ENCODE peak calls at places on chromosomes 6 and 20, in six cellular contexts. C is right cardiac atrium, E is breast epithelium, N is body of pancreas, J is stomach, U is GM12878. R is an unnamed sample.

GRCh38 chr6:17202526-17202925 is 78.6 kb upstream of the RBM24 start:
- DNase-seq in N (no peak), E (no peak), J (no peak), C (no peak), U (no peak), R (no peak)

GRCh38 chr6:169830876-169831275 is 79.5 kb downstream of the ERMARD start:
- DNase-seq in C (no peak), J (no peak), N (no peak), U (no peak), E (no peak), R (no peak)

GRCh38 chr6:20325641-20326421 is 75.8 kb upstream of the E2F3 start:
- DNase-seq in N (no peak), U (no peak), J (no peak), C (no peak), E (no peak), R (no peak)

GRCh38 chr6:64553414-64553813 is 917.8 kb downstream of the PHF3 start:
- DNase-seq in N (no peak), E (no peak), J (no peak), U (no peak), C (no peak), R (no peak)

GRCh38 chr20:13816757-13817156 is 31.9 kb downstream of the NDUFAF5 start:
- DNase-seq in J (no peak), E (no peak), N (no peak), U (no peak), C (no peak), R (no peak)

GRCh38 chr6:39980839-39981580 is 46.7 kb upstream of the MOCS1 start:
- DNase-seq in C (no peak), E (peak; percentile 20), N (peak; percentile 55), J (no peak), U (no peak), R (no peak)

GRCh38 chr6:75381878-75382633 is 97.5 kb upstream of the TMEM30A start:
- DNase-seq in E (no peak), C (no peak), U (no peak), J (no peak), N (no peak), R (no peak)

GRCh38 chr6:18121580-18122127 is 823 bp downstream of the NHLRC1 start:
- DNase-seq in U (no peak), C (peak; percentile 26), J (no peak), N (no peak), E (no peak), R (no peak)

GRCh38 chr6:168163096-168163731 is 84.2 kb upstream of the FRMD1 start:
- DNase-seq in C (no peak), E (no peak), J (peak; percentile 69), N (no peak), U (no peak), R (peak; percentile 56)

GRCh38 chr20:50211065-50211464 is 20.4 kb downstream of the CEBPB start:
- DNase-seq in C (no peak), N (no peak), E (no peak), U (no peak), J (no peak), R (no peak)

GRCh38 chr20:33733654-33734576 is 2.1 kb downstream of the ZNF341 start:
- DNase-seq in E (peak; percentile 48), C (no peak), U (peak; percentile 37), J (peak; percentile 32), N (peak; percentile 33), R (peak; percentile 57)

GRCh38 chr20:50794846-50795634 is at the start of gene BCAS4:
- DNase-seq in U (no peak), J (peak; percentile 84), N (peak; percentile 88), E (peak; percentile 70), C (peak; percentile 62), R (peak; percentile 70)

GRCh38 chr20:36821964-36822437 is 48.4 kb upstream of the DSN1 start:
- DNase-seq in J (peak; percentile 38), E (no peak), C (no peak), N (no peak), U (no peak), R (no peak)

GRCh38 chr6:16168858-16169257 is 40.0 kb downstream of the MYLIP start:
- DNase-seq in J (no peak), U (peak; percentile 32), E (no peak), N (no peak), C (no peak), R (no peak)

GRCh38 chr6:166904101-166904746 is 52.1 kb downstream of the RNASET2 start:
- DNase-seq in U (no peak), E (no peak), C (no peak), J (no peak), N (no peak), R (peak; percentile 40)

GRCh38 chr6:161128680-161129196 is 137.2 kb downstream of the MAP3K4 start:
- DNase-seq in J (no peak), N (no peak), E (no peak), C (no peak), U (no peak), R (no peak)

GRCh38 chr6:122289721-122290501 is 109.5 kb upstream of the HSF2 start:
- DNase-seq in N (no peak), C (no peak), J (no peak), E (no peak), U (no peak), R (no peak)

GRCh38 chr6:140393665-140394064 is 1019.2 kb upstream of the CITED2 start:
- DNase-seq in U (no peak), E (no peak), J (no peak), C (no peak), N (no peak), R (no peak)

GRCh38 chr20:50390685-50391443 is 119.3 kb upstream of the PTPN1 start:
- DNase-seq in E (no peak), U (no peak), J (peak; percentile 79), C (no peak), N (no peak), R (no peak)

GRCh38 chr6:43608310-43608763 is 20.7 kb downstream of the GTPBP2 start:
- DNase-seq in E (no peak), U (peak; percentile 17), J (peak; percentile 76), C (peak; percentile 64), N (peak; percentile 83), R (peak; percentile 73)

GRCh38 chr6:154319231-154319858 is 37.3 kb downstream of the IPCEF1 start:
- DNase-seq in C (no peak), U (no peak), J (no peak), E (no peak), N (no peak), R (no peak)

DNA sequence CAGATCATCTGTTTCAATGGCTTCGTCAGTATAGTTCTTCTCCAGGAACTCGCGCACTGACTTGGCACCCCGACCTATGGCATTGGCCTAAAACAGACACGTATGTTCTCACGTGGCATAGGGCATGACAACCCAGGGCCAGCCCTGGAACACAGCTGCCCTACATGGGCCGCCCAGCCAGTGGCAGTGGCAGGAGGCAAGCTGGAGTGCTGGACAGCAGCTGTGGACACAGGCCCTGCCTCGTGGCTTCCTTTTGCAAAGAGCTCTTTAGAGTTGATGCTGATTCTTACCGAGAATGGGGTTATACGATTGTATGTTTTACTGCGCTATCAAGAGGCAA is 5.0 kb downstream of the PSMA7 start:
- DNase-seq in N (no peak), C (no peak), U (no peak), E (no peak), J (no peak), R (no peak)
- H3K27ac ChIP-seq in N (no peak overlapping the region), C (no peak overlapping the region), U (no peak overlapping the region), E (no peak overlapping the region), J (no peak overlapping the region), R (no peak overlapping the region)

DNA sequence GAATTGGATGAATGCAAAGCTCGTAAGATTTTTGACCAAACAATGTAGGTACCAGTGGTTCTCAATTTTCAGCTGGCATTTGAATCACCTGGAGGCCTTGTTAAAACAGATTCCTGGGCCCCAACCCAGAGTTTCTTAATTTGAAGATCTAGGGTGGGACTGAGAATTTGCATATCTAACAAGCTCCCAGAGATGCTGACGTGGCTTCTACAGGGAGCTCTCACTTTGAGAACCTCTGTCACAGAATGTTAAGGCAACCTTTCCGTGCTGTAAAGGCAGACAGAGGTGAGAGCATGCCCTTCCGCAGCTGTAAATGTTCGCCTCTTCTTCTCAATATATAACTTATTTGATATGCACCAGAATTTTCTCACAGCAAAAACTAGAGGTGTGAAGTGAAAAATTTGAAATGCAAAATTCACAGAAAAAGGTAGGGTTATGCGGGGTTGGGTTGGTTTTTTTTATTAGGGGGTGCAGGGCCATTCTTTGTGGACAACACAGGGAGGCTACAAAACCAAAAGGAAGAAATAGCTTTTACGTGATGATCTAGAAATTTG is 69.4 kb downstream of the BMP2 start:
- DNase-seq in J (no peak), N (no peak), U (no peak), E (no peak), C (no peak), R (no peak)
- H3K4me1 ChIP-seq in J (no peaks in the 10 kb centered on the region), N (no peaks in the 10 kb centered on the region), U (no peaks in the 10 kb centered on the region), E (no peaks in the 10 kb centered on the region), C (no peaks in the 10 kb centered on the region), R (no peaks in the 10 kb centered on the region)

GRCh38 chr6:143052282-143052681 is 8.4 kb upstream of the AIG1 start:
- DNase-seq in C (no peak), N (no peak), U (no peak), J (no peak), E (no peak), R (no peak)
- H3K4me3 ChIP-seq in C (no peak overlapping the region), N (no peak overlapping the region), U (no peak overlapping the region), J (no peak overlapping the region), E (no peak overlapping the region), R (no peak overlapping the region)

GRCh38 chr6:129105035-129105434 is 222.1 kb downstream of the LAMA2 start:
- DNase-seq in U (no peak), C (peak; percentile 22), J (no peak), N (no peak), E (no peak), R (no peak)
- H3K27ac ChIP-seq in U (no peak overlapping the region), C (peak overlapping the region; percentile 66), J (peak overlapping the region; percentile 2), N (no peak overlapping the region), E (peak overlapping the region; percentile 67), R (peak overlapping the region; percentile 59)

DNA sequence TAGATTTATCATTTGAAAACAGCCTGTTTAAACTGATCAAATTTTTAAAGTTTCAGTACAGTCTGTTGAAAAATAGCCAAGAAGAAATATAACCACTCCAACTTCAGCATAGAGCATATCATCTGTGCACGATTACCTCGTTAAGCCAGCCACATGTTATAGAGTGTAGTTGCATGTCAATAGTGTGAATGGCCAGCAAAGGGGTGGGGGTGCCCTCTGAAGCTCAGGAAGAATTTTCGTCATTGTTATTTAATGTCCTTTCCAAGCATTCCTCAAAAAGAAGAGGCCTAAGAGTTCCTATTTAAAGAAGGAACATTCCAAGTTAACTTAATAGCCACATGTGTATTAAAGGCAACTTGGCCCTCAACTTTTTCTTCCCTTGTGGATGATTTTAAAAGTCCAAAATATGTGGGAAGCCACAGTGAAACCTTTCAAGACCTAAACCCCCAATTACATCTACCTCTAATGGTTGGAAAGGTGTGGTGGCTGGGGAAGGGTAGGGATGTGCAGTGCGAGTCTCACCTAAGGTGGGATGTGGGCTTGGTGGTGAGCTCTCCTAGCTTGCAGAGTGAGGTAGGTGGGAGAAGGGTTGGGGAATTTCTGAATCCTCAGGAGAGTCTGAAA is 1.8 kb upstream of the CCN2 start:
- DNase-seq in U (no peak), E (no peak), C (no peak), N (no peak), J (no peak), R (no peak)
- H3K4me1 ChIP-seq in U (no peaks in the 10 kb centered on the region), E (no peaks in the 10 kb centered on the region), C (no peaks in the 10 kb centered on the region), N (peaks cover 24% of the 10 kb centered on the region), J (peaks cover 24% of the 10 kb centered on the region), R (no peaks in the 10 kb centered on the region)

R was measured in right atrium auricular region.